ENCODE peak calls at places on chromosomes 12 and 14, in four cellular contexts. B is GM12878, L is IMR-90, C is K562. W is an unnamed sample.

GRCh38 chr14:77128414-77128891 is 13.1 kb downstream of the ZDHHC22 start:
- DNase-seq in B (no peak), L (no peak), C (no peak), W (no peak)

GRCh38 chr12:7869137-7869536 is 3.6 kb downstream of the SLC2A14 start:
- DNase-seq in B (no peak), L (peak), C (no peak), W (no peak)

GRCh38 chr14:54567224-54567633 is 301 bp downstream of the SAMD4A start:
- DNase-seq in B (no peak), L (no peak), C (peak), W (peak)

GRCh38 chr12:80861636-80862378 is 75.9 kb downstream of the LIN7A start:
- DNase-seq in B (no peak), L (peak), C (no peak), W (no peak)

GRCh38 chr14:104108570-104109060 is 23.1 kb downstream of the ASPG start:
- DNase-seq in B (no peak), L (no peak), C (no peak), W (no peak)

GRCh38 chr12:93127582-93128331 is 198.7 kb upstream of the EEA1 start:
- DNase-seq in B (no peak), L (peak), C (peak), W (no peak)

GRCh38 chr12:49345048-49345839 is 1.4 kb upstream of the DNAJC22 start:
- DNase-seq in B (no peak), L (no peak), C (no peak), W (no peak)

GRCh38 chr14:80465541-80466220 is 254.4 kb upstream of the DIO2 start:
- DNase-seq in B (no peak), L (no peak), C (no peak), W (no peak)

GRCh38 chr12:118326971-118327370 is 45.7 kb downstream of the TAOK3 start:
- DNase-seq in B (no peak), L (peak), C (no peak), W (no peak)

GRCh38 chr14:63664143-63664460 is 22.4 kb upstream of the WDR89 start:
- DNase-seq in B (no peak), L (no peak), C (no peak), W (no peak)

GRCh38 chr12:14454098-14454907 is 88.8 kb downstream of the ATF7IP start:
- DNase-seq in B (peak), L (peak), C (peak), W (peak)

GRCh38 chr14:58166005-58166983 is 14.3 kb upstream of the ARMH4 start:
- DNase-seq in B (no peak), L (peak), C (peak), W (peak)

GRCh38 chr12:62215506-62215905 is 44.7 kb upstream of the USP15 start:
- DNase-seq in B (no peak), L (no peak), C (no peak), W (no peak)

GRCh38 chr14:50668008-50668851 is at the start of gene SAV1:
- DNase-seq in B (no peak), L (peak), C (peak), W (peak)

GRCh38 chr12:107115119-107115518 is 21.8 kb upstream of the CRY1 start:
- DNase-seq in B (no peak), L (no peak), C (no peak), W (no peak)

GRCh38 chr12:90729741-90730140 is 225.2 kb downstream of the CCER1 start:
- DNase-seq in B (no peak), L (peak), C (no peak), W (peak)

GRCh38 chr12:113860950-113861349 is 105.2 kb downstream of the RBM19 start:
- DNase-seq in B (no peak), L (peak), C (peak), W (peak)

GRCh38 chr12:4744709-4745108 is 24.5 kb downstream of the GALNT8 start:
- DNase-seq in B (no peak), L (no peak), C (no peak), W (no peak)

GRCh38 chr12:25463521-25463920 is 89.6 kb downstream of the LMNTD1 start:
- DNase-seq in B (no peak), L (no peak), C (no peak), W (no peak)

GRCh38 chr14:72643317-72643801 is 250.5 kb downstream of the DPF3 start:
- DNase-seq in B (no peak), L (peak), C (no peak), W (peak)

GRCh38 chr14:72645706-72646105 is 248.2 kb downstream of the DPF3 start:
- DNase-seq in B (no peak), L (no peak), C (no peak), W (no peak)

GRCh38 chr14:72646861-72647528 is 246.9 kb downstream of the DPF3 start:
- DNase-seq in B (no peak), L (peak), C (no peak), W (no peak)

GRCh38 chr14:72644038-72644437 is 249.9 kb downstream of the DPF3 start:
- DNase-seq in B (no peak), L (peak), C (no peak), W (no peak)

DNA sequence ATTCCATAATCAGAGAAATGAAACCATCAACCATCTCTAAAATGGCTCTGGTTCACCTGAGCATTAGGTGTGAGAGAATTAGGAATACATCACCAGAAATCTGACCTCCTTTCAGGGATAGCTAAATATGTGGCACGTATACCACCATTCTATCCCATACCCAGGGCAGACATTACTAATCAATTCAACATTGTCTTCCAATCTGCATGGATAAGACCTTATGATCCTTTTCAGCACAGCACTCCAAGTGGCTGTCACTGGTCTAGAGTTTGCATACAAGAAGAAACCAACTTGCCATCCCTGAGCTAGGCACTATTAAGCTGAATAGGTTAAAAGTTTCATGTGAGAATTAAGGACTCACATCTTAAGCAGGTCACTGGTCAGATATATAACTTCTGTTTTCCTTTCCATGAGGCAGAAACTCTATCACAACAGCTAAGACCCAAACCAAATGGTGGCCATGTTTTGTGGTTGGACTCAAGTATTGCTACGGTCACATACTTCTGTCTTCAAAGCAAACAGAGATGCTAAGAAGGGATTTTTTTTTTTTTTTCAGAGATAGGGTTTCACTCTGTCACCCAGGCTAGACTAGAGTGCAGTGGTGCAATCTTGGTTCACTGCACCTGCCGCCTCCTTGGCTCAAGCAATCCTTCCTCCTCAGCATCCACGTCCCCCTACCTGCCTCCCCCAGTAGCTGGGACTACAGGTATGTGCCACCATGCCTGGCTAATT is 249.0 kb downstream of the DPF3 start:
- DNase-seq in B (no peak), L (peak), C (no peak), W (no peak)
- TF ChIP-seq CTCF in B (peak), L (no peak), C (no peak), W (no peak)

GRCh38 chr12:6823161-6824084 is 1.8 kb downstream of the GPR162 start:
- DNase-seq in B (no peak), L (no peak), C (no peak), W (no peak)
- TF ChIP-seq ELK1 in B (no peak), L (no peak), C (no peak), W (no peak)

DNA sequence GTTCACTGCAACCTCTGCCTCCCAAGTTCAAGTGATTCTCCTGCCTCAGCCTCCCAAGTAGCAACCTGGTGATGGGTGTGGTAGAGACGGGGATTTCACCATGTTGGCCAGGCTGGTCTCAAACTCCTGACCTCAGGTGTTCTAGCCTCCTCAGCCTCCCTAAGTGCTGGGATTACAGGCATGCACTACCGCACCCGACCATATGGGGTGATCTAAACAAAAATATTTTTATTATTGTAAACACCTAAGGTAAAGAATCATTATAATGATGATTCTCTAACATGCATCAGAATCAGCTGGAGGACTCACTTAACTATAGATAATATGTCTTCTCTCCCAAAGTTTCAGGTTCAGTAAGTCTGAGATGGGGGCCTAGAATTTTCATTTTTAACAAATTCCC is 96.2 kb upstream of the ALG10 start:
- DNase-seq in B (no peak), L (no peak), C (no peak), W (no peak)
- TF ChIP-seq CTCF in B (no peak), L (no peak), C (no peak), W (no peak)

DNA sequence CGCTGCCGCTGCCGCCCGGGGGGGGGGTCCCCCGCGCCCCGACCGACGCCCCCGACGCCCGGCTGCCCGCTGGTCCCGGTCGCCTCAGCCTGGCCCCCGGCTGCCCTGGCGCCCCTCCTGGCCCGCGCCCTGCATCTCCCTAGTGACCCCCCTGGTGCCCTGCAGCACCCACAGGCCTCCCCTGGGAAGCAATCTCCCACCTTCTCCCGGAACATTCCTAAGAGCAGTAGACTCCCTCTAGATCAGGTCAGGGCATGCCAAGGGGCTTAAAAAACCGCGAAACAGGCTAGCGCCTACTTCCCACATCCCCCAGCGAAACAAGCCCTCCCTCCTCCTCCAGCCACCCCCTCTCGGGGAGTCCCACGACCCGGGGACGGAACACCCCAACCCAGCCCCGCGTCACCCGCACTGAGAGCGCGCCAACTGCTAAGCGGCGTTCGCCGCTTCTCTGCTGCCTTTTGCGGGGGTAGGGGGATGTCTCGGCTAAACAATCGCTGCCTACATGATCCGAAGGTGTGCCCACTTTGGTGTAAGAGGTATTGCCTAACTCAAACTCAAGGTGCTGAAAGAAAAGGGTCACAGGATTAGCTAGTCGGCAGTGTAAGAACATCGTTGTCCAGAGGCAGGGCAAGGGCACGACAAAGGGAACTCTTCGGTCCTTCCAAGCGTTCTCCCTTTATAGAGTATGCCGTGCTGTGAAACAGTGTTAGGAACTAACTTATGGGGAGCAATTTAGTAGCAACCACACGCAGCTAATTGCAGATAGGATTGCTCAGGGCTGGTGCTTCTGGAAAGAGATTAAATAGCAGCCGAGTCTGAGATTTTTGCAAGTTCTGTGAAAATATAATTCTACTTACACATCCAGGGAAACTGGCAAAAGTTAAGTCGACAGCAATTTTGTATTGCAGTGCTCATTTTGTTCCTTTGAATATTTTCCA is 617 bp upstream of the NTN4 start:
- DNase-seq in B (no peak), L (peak), C (no peak), W (peak)
- TF ChIP-seq ELK1 in B (no peak), L (no peak), C (no peak), W (no peak)

DNA sequence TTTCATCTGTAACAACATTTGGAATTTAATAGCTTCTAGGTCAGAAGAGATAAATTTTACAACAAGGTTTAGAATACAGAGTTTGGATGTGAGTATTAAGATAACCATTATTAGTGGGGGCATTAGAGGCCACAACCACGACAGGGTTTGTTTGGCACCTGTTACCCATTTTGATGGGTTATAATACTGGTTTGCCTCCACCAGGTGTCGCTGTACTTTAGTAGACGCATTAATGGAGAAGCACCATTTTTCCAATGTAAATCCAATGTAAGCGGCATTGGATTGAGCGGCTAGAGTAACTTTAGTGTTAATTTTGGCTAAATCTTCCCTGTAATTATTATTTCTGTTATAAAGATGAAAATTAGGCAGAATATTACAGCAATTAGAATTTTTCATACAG is 136.2 kb downstream of the SLCO1B3 start:
- DNase-seq in B (no peak), L (no peak), C (peak), W (no peak)
- TF ChIP-seq CTCF in B (peak), L (peak), C (peak), W (peak)

DNA sequence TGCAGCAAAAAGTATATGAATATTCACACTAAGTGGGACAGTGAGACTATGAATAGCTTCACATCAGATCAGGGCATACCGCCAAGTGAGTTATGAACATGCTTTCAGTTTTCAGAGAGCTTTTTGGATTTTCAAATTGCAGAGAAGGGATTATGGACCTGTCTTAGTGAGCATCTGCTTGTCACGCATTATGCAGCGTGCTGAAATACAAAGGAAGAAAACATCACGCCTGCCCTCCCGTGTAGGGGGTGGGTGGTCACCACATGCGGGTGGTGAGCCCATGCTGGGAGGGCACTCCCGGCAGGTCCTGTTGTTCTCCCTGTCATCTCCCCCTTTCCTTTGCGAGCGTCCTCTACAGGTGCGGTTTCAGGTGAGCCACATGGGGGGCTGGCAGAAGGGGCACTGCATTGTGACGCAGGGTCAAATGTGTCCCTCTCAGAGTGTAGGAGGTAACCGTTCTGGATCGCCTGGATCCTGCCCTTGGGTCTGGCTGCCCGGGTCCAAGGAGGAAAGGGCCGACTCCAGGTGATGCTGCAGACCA is 42.6 kb downstream of the TRAF3 start:
- DNase-seq in B (no peak), L (peak), C (no peak), W (no peak)
- TF ChIP-seq ELK1 in B (no peak), L (no peak), C (no peak), W (no peak)

GRCh38 chr12:9907769-9908168 is 24.4 kb downstream of the CLEC2A start:
- DNase-seq in B (no peak), L (no peak), C (no peak), W (no peak)
- TF ChIP-seq CTCF in B (no peak), L (no peak), C (no peak), W (no peak)

GRCh38 chr14:24071836-24072420 is 566 bp downstream of the CPNE6 start:
- DNase-seq in B (no peak), L (no peak), C (no peak), W (no peak)
- TF ChIP-seq ELK1 in B (no peak), L (no peak), C (no peak), W (no peak)

DNA sequence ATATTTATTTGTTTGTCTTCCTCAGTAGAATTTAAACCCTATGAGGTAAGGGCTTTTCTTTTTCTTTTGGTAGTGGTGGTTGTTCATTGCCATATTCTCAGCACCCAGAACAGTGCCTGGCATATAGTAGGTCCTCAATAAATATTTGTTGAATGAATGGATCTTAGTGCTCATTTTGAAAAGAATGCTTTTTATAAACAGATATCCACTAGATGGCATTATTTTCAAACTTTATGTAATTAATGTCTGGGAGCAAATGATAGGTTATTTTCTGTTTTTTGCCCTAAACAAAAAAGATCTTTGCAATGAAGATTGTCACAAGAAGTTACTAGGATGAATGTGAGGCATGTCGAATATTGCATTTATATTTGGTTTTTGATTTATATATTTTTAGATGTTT is 64.1 kb downstream of the RAD51B start:
- DNase-seq in B (no peak), L (peak), C (no peak), W (peak)
- TF ChIP-seq CTCF in B (peak), L (peak), C (peak), W (peak)

W was measured in A549.